ENCODE peak calls at places on chromosomes 12 and 14, in nine cellular contexts. E, Z, Q, P, O, K, M, I and L are unnamed samples.

GRCh38 chr12:22190-22529 is 44.4 kb upstream of the IQSEC3 start:
- DNase-seq in I (no peak), P (no peak), M (no peak), K (no peak), O (no peak), Z (no peak), Q (no peak), E (no peak), L (no peak)

GRCh38 chr14:88078525-88078924 is 73.6 kb downstream of the GPR65 start:
- DNase-seq in I (no peak), O (no peak), K (no peak), Z (no peak), P (no peak), M (no peak), Q (no peak), E (no peak), L (no peak)

GRCh38 chr12:72957454-72957853 is 685.3 kb downstream of the TRHDE start:
- DNase-seq in I (no peak), Z (no peak), Q (no peak), P (no peak), E (no peak), K (no peak), M (no peak), O (no peak), L (no peak)

GRCh38 chr12:65229441-65229840 is 49.0 kb upstream of the MSRB3 start:
- DNase-seq in P (no peak), M (no peak), Q (no peak), I (peak; percentile 54), E (no peak), K (no peak), Z (no peak), O (no peak), L (no peak)

GRCh38 chr12:62703011-62703380 is 232.0 kb downstream of the PPM1H start:
- DNase-seq in Q (no peak), P (no peak), O (no peak), I (no peak), Z (no peak), E (no peak), M (no peak), K (no peak), L (no peak)

GRCh38 chr14:63473194-63473788 is 69.9 kb downstream of the PPP2R5E start:
- DNase-seq in K (no peak), Q (no peak), Z (no peak), P (no peak), M (no peak), I (no peak), E (no peak), O (no peak), L (no peak)

GRCh38 chr12:131091413-131091975 is 137.8 kb downstream of the ADGRD1 start:
- DNase-seq in Z (no peak), I (no peak), O (no peak), Q (no peak), K (no peak), E (no peak), M (no peak), P (no peak), L (no peak)

GRCh38 chr14:39433452-39433813 is 1.2 kb upstream of the FBXO33 start:
- DNase-seq in O (peak; percentile 14), E (no peak), M (no peak), Z (no peak), K (no peak), Q (no peak), P (no peak), I (no peak), L (no peak)

GRCh38 chr14:100056964-100057817 is 8.0 kb upstream of the EVL start:
- DNase-seq in O (no peak), I (no peak), Q (no peak), Z (no peak), E (peak; percentile 22), P (no peak), K (peak; percentile 30), M (peak; percentile 43), L (no peak)

GRCh38 chr14:48963231-48963630 is 622.9 kb downstream of the RPS29 start:
- DNase-seq in K (no peak), Q (no peak), P (no peak), I (no peak), Z (no peak), E (no peak), M (no peak), O (no peak), L (no peak)

GRCh38 chr12:124397399-124397679 is 102.4 kb downstream of the RFLNA start:
- DNase-seq in P (no peak), Q (no peak), K (no peak), O (no peak), E (no peak), Z (no peak), I (no peak), M (no peak), L (no peak)

GRCh38 chr14:50010752-50011151 is 105.6 kb downstream of the VCPKMT start:
- DNase-seq in Q (no peak), E (no peak), P (no peak), I (no peak), Z (no peak), K (no peak), O (no peak), M (no peak), L (no peak)

GRCh38 chr14:59055439-59056045 is 132.9 kb upstream of the DAAM1 start:
- DNase-seq in K (peak; percentile 62), P (no peak), I (peak; percentile 26), O (peak; percentile 50), M (peak; percentile 63), Q (no peak), E (peak; percentile 77), Z (no peak), L (peak; percentile 0)

GRCh38 chr14:27056586-27056985 is 458.8 kb upstream of the NOVA1 start:
- DNase-seq in Z (no peak), K (no peak), O (peak; percentile 88), Q (no peak), P (no peak), E (no peak), I (no peak), M (no peak), L (no peak)